ENCODE peak calls at places on chromosomes 4 and X, in eight cellular contexts. One of them, this sample, is unnamed.

GRCh38 chrX:34487364-34487763 is 169.7 kb downstream of the TMEM47 start:
- DNase-seq in GM12878: no peak
- DNase-seq in SK-N-SH: no peak
- DNase-seq in HCT116: no peak
- DNase-seq in K562: no peak
- DNase-seq in Panc1: no peak
- DNase-seq in GM23338: no peak
- DNase-seq in HepG2: no peak
- DNase-seq in this sample: no peak

GRCh38 chrX:46574941-46575381 is 1.4 kb downstream of the CHST7 start:
- DNase-seq in GM12878: no peak
- DNase-seq in SK-N-SH: peak; percentile 41
- DNase-seq in HCT116: no peak
- DNase-seq in K562: no peak
- DNase-seq in Panc1: no peak
- DNase-seq in GM23338: peak; percentile 37
- DNase-seq in HepG2: no peak
- DNase-seq in this sample: no peak

GRCh38 chrX:46447384-46447783 is 97.8 kb downstream of the ZNF674 start:
- DNase-seq in GM12878: no peak
- DNase-seq in SK-N-SH: no peak
- DNase-seq in HCT116: no peak
- DNase-seq in K562: no peak
- DNase-seq in Panc1: no peak
- DNase-seq in GM23338: no peak
- DNase-seq in HepG2: peak; percentile 23
- DNase-seq in this sample: no peak

GRCh38 chrX:118571829-118572228 is 76.2 kb downstream of the DOCK11 start:
- DNase-seq in GM12878: no peak
- DNase-seq in SK-N-SH: no peak
- DNase-seq in HCT116: no peak
- DNase-seq in K562: no peak
- DNase-seq in Panc1: no peak
- DNase-seq in GM23338: no peak
- DNase-seq in HepG2: peak; percentile 1
- DNase-seq in this sample: no peak

GRCh38 chr4:108142870-108143269 is 25.9 kb downstream of the LEF1 start:
- DNase-seq in GM12878: no peak
- DNase-seq in SK-N-SH: no peak
- DNase-seq in HCT116: no peak
- DNase-seq in K562: no peak
- DNase-seq in Panc1: no peak
- DNase-seq in GM23338: no peak
- DNase-seq in HepG2: no peak
- DNase-seq in this sample: no peak

GRCh38 chrX:29071525-29071924 is 484.3 kb downstream of the IL1RAPL1 start:
- DNase-seq in GM12878: no peak
- DNase-seq in SK-N-SH: no peak
- DNase-seq in HCT116: no peak
- DNase-seq in K562: no peak
- DNase-seq in Panc1: no peak
- DNase-seq in GM23338: no peak
- DNase-seq in HepG2: no peak
- DNase-seq in this sample: no peak

GRCh38 chrX:13194291-13195103 is 125.4 kb downstream of the ATXN3L start:
- DNase-seq in GM12878: no peak
- DNase-seq in SK-N-SH: no peak
- DNase-seq in HCT116: no peak
- DNase-seq in K562: no peak
- DNase-seq in Panc1: no peak
- DNase-seq in GM23338: no peak
- DNase-seq in HepG2: no peak
- DNase-seq in this sample: no peak

GRCh38 chrX:138748480-138748879 is 37.0 kb upstream of the FGF13 start:
- DNase-seq in GM12878: no peak
- DNase-seq in SK-N-SH: no peak
- DNase-seq in HCT116: no peak
- DNase-seq in K562: peak; percentile 9
- DNase-seq in Panc1: no peak
- DNase-seq in GM23338: peak; percentile 44
- DNase-seq in HepG2: no peak
- DNase-seq in this sample: no peak

GRCh38 chr4:168183717-168184571 is 91.6 kb downstream of the ANXA10 start:
- DNase-seq in GM12878: peak; percentile 12
- DNase-seq in SK-N-SH: peak; percentile 49
- DNase-seq in HCT116: peak; percentile 43
- DNase-seq in K562: peak; percentile 11
- DNase-seq in Panc1: peak; percentile 24
- DNase-seq in GM23338: peak; percentile 49
- DNase-seq in HepG2: peak; percentile 14
- DNase-seq in this sample: no peak

GRCh38 chr4:181796502-181796901 is 446.7 kb upstream of the TENM3 start:
- DNase-seq in GM12878: no peak
- DNase-seq in SK-N-SH: no peak
- DNase-seq in HCT116: no peak
- DNase-seq in K562: no peak
- DNase-seq in Panc1: no peak
- DNase-seq in GM23338: no peak
- DNase-seq in HepG2: no peak
- DNase-seq in this sample: no peak

GRCh38 chr4:168257663-168258235 is 60.8 kb downstream of the DDX60 start:
- DNase-seq in GM12878: no peak
- DNase-seq in SK-N-SH: no peak
- DNase-seq in HCT116: no peak
- DNase-seq in K562: no peak
- DNase-seq in Panc1: no peak
- DNase-seq in GM23338: no peak
- DNase-seq in HepG2: no peak
- DNase-seq in this sample: peak; percentile 9

GRCh38 chrX:68396953-68397352 is 36.3 kb downstream of the OPHN1 start:
- DNase-seq in GM12878: no peak
- DNase-seq in SK-N-SH: peak; percentile 28
- DNase-seq in HCT116: no peak
- DNase-seq in K562: no peak
- DNase-seq in Panc1: no peak
- DNase-seq in GM23338: no peak
- DNase-seq in HepG2: no peak
- DNase-seq in this sample: no peak

GRCh38 chr4:128393111-128393704 is 105.6 kb upstream of the PGRMC2 start:
- DNase-seq in GM12878: no peak
- DNase-seq in SK-N-SH: peak; percentile 11
- DNase-seq in HCT116: no peak
- DNase-seq in K562: no peak
- DNase-seq in Panc1: no peak
- DNase-seq in GM23338: no peak
- DNase-seq in HepG2: no peak
- DNase-seq in this sample: no peak

GRCh38 chr4:76342803-76343202 is 36.3 kb downstream of the STBD1 start:
- DNase-seq in GM12878: no peak
- DNase-seq in SK-N-SH: no peak
- DNase-seq in HCT116: no peak
- DNase-seq in K562: no peak
- DNase-seq in Panc1: no peak
- DNase-seq in GM23338: no peak
- DNase-seq in HepG2: no peak
- DNase-seq in this sample: no peak

GRCh38 chr4:76342191-76342590 is 35.7 kb downstream of the STBD1 start:
- DNase-seq in GM12878: no peak
- DNase-seq in SK-N-SH: no peak
- DNase-seq in HCT116: no peak
- DNase-seq in K562: no peak
- DNase-seq in Panc1: no peak
- DNase-seq in GM23338: no peak
- DNase-seq in HepG2: no peak
- DNase-seq in this sample: no peak

GRCh38 chr4:76341063-76341462 is 34.5 kb downstream of the STBD1 start:
- DNase-seq in GM12878: no peak
- DNase-seq in SK-N-SH: no peak
- DNase-seq in HCT116: no peak
- DNase-seq in K562: peak; percentile 51
- DNase-seq in Panc1: no peak
- DNase-seq in GM23338: no peak
- DNase-seq in HepG2: no peak
- DNase-seq in this sample: peak; percentile 57

GRCh38 chr4:76334885-76335284 is 28.4 kb downstream of the STBD1 start:
- DNase-seq in GM12878: no peak
- DNase-seq in SK-N-SH: no peak
- DNase-seq in HCT116: no peak
- DNase-seq in K562: no peak
- DNase-seq in Panc1: no peak
- DNase-seq in GM23338: no peak
- DNase-seq in HepG2: no peak
- DNase-seq in this sample: no peak

DNA sequence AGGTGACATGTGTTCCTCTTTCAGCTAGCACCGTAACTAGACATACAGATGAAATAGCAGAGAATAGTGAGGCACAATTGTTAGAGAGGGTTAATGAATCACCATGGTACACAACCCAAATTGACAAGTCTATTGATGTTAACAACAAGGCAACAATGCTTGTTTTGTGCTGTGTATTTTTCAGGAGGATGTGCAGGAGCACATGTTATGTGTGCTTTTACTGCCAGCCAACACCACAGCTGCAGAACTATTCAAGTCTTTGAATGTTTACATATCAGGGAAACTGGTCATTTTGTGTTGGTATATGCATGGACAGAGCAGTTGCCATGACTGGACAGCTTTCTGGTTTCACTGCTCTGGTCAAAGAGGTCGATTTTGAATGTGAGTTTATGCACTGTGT is 32.8 kb downstream of the STBD1 start:
- DNase-seq in GM12878: no peak
- DNase-seq in SK-N-SH: no peak
- DNase-seq in HCT116: no peak
- DNase-seq in K562: no peak
- DNase-seq in Panc1: no peak
- DNase-seq in GM23338: no peak
- DNase-seq in HepG2: peak; percentile 3
- DNase-seq in this sample: no peak
- TF ChIP-seq REST in GM12878: no peak
- TF ChIP-seq REST in SK-N-SH: no peak
- TF ChIP-seq REST in HCT116: no peak
- TF ChIP-seq REST in K562: no peak
- TF ChIP-seq REST in Panc1: no peak
- TF ChIP-seq REST in GM23338: no peak
- TF ChIP-seq REST in HepG2: no peak
- TF ChIP-seq REST in this sample: no peak

DNA sequence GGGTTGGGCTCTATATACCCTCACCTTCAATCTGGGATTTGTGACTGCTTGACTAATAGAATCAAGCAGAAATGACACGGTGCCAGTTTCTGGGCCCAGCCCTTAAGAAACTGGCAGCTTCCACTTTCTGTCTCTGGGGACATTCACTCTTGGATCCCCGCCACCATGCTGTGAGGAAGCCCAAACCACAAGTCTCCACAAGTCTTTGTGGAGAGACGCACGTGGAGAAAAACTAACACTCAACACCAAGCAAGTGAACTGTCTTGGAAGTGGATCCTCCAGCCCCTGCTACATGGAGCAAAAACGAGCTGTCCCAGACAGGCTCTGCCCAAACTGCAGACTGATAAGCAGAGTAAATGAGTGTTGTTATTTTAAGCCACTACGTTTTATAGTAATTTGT is 1.1 kb upstream of the EDNRA start:
- DNase-seq in GM12878: no peak
- DNase-seq in SK-N-SH: no peak
- DNase-seq in HCT116: no peak
- DNase-seq in K562: no peak
- DNase-seq in Panc1: no peak
- DNase-seq in GM23338: no peak
- DNase-seq in HepG2: no peak
- DNase-seq in this sample: no peak
- TF ChIP-seq POLR2AphosphoS5 in GM12878: no peak
- TF ChIP-seq POLR2AphosphoS5 in SK-N-SH: no peak
- TF ChIP-seq POLR2AphosphoS5 in HCT116: no peak
- TF ChIP-seq POLR2AphosphoS5 in K562: no peak
- TF ChIP-seq POLR2AphosphoS5 in Panc1: no peak
- TF ChIP-seq POLR2AphosphoS5 in GM23338: no peak
- TF ChIP-seq POLR2AphosphoS5 in HepG2: no peak
- TF ChIP-seq POLR2AphosphoS5 in this sample: no peak

DNA sequence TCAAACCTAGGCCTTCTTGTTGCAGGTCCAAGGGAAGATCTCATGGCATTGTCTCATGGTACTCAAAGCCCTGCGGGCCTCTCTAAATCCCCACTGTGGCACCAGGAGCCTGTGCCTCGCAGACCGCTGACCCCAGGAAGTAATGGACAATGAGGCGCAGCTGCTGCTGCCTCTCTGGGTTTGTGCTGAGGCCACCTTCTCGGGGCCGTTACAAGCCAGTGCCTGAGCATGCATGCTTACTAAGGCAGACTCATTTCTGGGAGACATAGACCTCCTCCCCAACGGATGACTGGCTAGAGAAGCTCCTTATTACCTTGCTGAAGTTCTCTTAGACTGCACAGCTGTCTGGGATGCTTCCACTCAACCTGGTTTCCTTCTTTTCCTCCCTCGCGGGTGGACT is 1.3 kb downstream of the BDH2 start:
- DNase-seq in GM12878: no peak
- DNase-seq in SK-N-SH: no peak
- DNase-seq in HCT116: no peak
- DNase-seq in K562: no peak
- DNase-seq in Panc1: no peak
- DNase-seq in GM23338: no peak
- DNase-seq in HepG2: no peak
- DNase-seq in this sample: no peak
- H3K4me3 ChIP-seq in GM12878: no peak overlapping the region
- H3K4me3 ChIP-seq in SK-N-SH: peak overlapping the region; percentile 62
- H3K4me3 ChIP-seq in HCT116: no peak overlapping the region
- H3K4me3 ChIP-seq in K562: no peak overlapping the region
- H3K4me3 ChIP-seq in Panc1: no peak overlapping the region
- H3K4me3 ChIP-seq in GM23338: peak overlapping the region; percentile 47
- H3K4me3 ChIP-seq in HepG2: peak overlapping the region; percentile 66
- H3K4me3 ChIP-seq in this sample: no peak overlapping the region

DNA sequence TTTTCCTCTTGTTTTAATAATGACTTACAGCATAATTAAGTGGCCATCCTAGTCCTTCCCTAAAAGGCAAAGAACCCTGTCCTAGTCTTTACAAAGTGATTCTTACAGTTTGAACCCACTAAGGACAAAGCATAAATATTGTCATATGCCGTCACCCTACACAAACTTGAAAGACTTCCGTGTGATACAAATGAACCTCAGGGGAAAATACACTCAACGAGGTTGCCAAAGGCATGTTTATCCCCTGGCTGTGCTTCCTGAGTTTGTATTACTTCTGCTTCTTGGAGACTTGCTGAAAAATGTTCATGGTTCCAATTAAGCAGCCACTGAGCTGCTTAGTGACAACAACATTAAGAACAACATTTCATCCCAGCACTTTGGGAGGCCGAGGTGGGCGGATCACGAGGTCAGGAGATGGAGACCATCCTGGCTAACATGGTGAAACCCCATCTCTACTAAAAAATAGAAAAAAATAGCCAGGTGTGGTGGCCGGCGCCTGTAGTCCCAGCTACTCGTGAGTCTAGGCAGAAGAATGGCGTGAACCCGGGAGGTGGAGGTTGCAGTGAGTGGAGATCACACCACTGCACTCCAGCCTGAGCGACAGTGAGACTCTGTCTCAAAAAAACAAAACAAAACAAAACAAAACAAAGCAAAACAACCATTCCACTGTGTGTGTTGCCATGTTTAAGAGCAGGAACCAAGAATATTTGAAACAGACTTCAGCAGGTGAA is 16.2 kb downstream of the RASSF6 start:
- DNase-seq in GM12878: no peak
- DNase-seq in SK-N-SH: no peak
- DNase-seq in HCT116: no peak
- DNase-seq in K562: no peak
- DNase-seq in Panc1: no peak
- DNase-seq in GM23338: no peak
- DNase-seq in HepG2: no peak
- DNase-seq in this sample: no peak
- TF ChIP-seq REST in GM12878: no peak
- TF ChIP-seq REST in SK-N-SH: no peak
- TF ChIP-seq REST in HCT116: no peak
- TF ChIP-seq REST in K562: no peak
- TF ChIP-seq REST in Panc1: no peak
- TF ChIP-seq REST in GM23338: no peak
- TF ChIP-seq REST in HepG2: no peak
- TF ChIP-seq REST in this sample: no peak

This sample was measured in HL-60.